ENCODE peak calls at places on chromosomes 7 and 10, in five cellular contexts. Q, F, Z, N and B are unnamed samples. For H3K4me1, the result is how much of the 10 kb centered on the place peaks cover.

GRCh38 chr7:90804370-90804769 is 208.2 kb downstream of the CDK14 start:
- DNase-seq in Q (no peak), F (no peak), N (no peak), Z (no peak), B (no peak)

GRCh38 chr7:20895563-20895962 is 108.9 kb upstream of the SP8 start:
- DNase-seq in N (no peak), Z (no peak), F (no peak), Q (no peak), B (no peak)

GRCh38 chr10:132098539-132099421 is 33.0 kb downstream of the JAKMIP3 start:
- DNase-seq in F (no peak), Q (no peak), Z (no peak), N (no peak), B (no peak)

GRCh38 chr7:148699772-148700629 is 1.3 kb downstream of the CUL1 start:
- DNase-seq in F (no peak), N (no peak), Q (no peak), Z (no peak), B (no peak)

GRCh38 chr7:106166651-106167342 is 54.7 kb upstream of the SYPL1 start:
- DNase-seq in F (no peak), Q (peak), N (no peak), Z (no peak), B (no peak)

GRCh38 chr10:110759523-110759922 is 112.2 kb upstream of the PDCD4 start:
- DNase-seq in N (no peak), Z (no peak), Q (no peak), F (no peak), B (no peak)

GRCh38 chr7:100159099-100159623 is 638 bp upstream of the TRAPPC14 start:
- DNase-seq in N (no peak), Q (no peak), Z (no peak), F (no peak), B (no peak)

GRCh38 chr7:138246391-138246790 is 170.1 kb downstream of the AKR1D1 start:
- DNase-seq in N (no peak), Q (no peak), Z (no peak), F (no peak), B (no peak)

GRCh38 chr7:30923009-30923773 is 11.5 kb downstream of the AQP1 start:
- DNase-seq in F (peak), Z (peak), N (no peak), Q (peak), B (peak)

GRCh38 chr7:726854-727103 is 280 bp downstream of the DNAAF5 start:
- DNase-seq in N (no peak), Q (no peak), Z (no peak), F (no peak), B (no peak)

GRCh38 chr10:102381983-102382382 is 13.5 kb upstream of the NFKB2 start:
- DNase-seq in N (no peak), Q (no peak), Z (no peak), F (no peak), B (no peak)
- TF ChIP-seq CTCF in N (no peak), Q (no peak), Z (no peak), F (no peak), B (no peak)

GRCh38 chr7:116779921-116780320 is 82.5 kb upstream of the CAPZA2 start:
- DNase-seq in Q (no peak), N (no peak), Z (no peak), F (no peak), B (no peak)

GRCh38 chr7:116779222-116779621 is 83.2 kb upstream of the CAPZA2 start:
- DNase-seq in Z (no peak), F (no peak), Q (no peak), N (no peak), B (no peak)

GRCh38 chr7:116780966-116781365 is 81.4 kb upstream of the CAPZA2 start:
- DNase-seq in N (no peak), Q (peak), F (no peak), Z (no peak), B (no peak)

GRCh38 chr7:116781584-116781983 is 80.8 kb upstream of the CAPZA2 start:
- DNase-seq in Z (no peak), Q (no peak), F (no peak), N (no peak), B (no peak)

GRCh38 chr7:116780521-116780920 is 81.9 kb upstream of the CAPZA2 start:
- DNase-seq in F (no peak), Z (no peak), Q (no peak), N (no peak), B (no peak)
- H3K4me1 ChIP-seq in F (under half), Z (under half), Q (under half), N (under half), B (half or more)

DNA sequence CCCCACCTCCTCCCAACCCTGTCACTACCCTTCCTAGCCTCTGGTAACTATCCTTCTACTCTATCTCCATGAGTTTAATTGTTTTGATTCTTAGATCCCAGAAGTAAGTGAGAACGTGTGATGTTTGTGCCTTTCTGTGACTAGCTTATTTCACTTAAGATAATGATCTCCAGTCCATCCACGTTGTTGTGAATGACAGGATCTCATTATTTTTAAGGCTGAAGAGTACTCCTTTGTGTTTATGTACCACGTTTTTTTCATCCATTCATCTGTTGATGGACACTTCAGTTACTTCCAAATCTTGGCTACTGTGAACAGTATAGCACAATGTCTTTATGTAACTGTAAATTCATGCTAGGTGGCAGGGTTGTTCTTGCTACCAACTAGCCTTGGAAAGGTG is 461.6 kb downstream of the PLXDC2 start:
- DNase-seq in N (no peak), F (no peak), Z (no peak), Q (no peak), B (no peak)
- TF ChIP-seq CTCF in N (no peak), F (no peak), Z (no peak), Q (no peak), B (no peak)

GRCh38 chr7:149864751-149865150 is 9.0 kb upstream of the ATP6V0E2 start:
- DNase-seq in F (no peak), Q (no peak), N (no peak), Z (no peak), B (no peak)
- H3K4me1 ChIP-seq in F (under half), Q (under half), N (under half), Z (under half), B (under half)

DNA sequence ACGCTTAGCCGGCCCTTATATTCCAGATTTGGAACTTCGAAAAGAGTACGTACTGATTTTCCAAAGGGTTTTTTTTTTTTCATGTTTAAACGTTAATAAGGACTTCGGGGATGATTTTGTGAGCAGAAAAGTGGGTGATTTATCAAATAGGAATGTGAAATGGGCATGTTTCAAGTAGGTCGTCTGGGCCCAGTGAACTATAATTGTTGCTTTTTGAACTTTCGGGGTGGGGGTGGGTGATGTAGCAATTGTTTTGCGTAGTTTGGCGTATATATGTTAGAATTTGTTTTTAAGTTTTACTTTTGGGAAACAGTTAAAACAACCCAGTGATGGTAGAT is 299 bp upstream of the PBLD start:
- DNase-seq in N (no peak), F (no peak), Z (no peak), Q (no peak), B (no peak)
- TF ChIP-seq CTCF in N (no peak), F (no peak), Z (no peak), Q (no peak), B (no peak)

DNA sequence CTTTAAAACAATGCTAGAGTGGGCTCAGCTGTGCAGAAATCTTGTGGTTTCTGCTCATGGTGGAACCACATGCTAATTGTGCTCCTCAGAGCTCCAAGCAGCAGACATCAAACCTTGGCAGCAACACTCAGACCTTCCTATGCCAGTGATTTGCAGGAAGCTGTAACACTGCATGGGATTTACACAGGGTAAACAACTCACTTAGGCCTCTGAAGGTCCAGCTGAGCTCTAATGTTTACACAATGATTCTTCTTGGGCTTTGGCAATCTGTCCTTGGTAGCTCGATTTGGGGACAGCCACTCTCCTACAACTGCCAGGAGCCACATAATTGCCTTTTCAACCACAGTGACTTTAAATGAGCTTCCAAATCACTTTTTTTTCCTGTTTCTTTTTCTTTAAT is 97.7 kb upstream of the PDLIM1 start:
- DNase-seq in F (no peak), N (no peak), Z (no peak), Q (peak), B (peak)
- H3K4me1 ChIP-seq in F (under half), N (under half), Z (half or more), Q (under half), B (half or more)

GRCh38 chr10:101538481-101538880 is 49.6 kb downstream of the POLL start:
- DNase-seq in Z (no peak), F (no peak), Q (no peak), N (no peak), B (no peak)

GRCh38 chr10:101535949-101536348 is 52.1 kb downstream of the POLL start:
- DNase-seq in Z (no peak), Q (no peak), N (no peak), F (no peak), B (no peak)

GRCh38 chr10:101536800-101537199 is 51.3 kb downstream of the POLL start:
- DNase-seq in F (no peak), N (no peak), Q (no peak), Z (no peak), B (no peak)
- TF ChIP-seq CTCF in F (no peak), N (peak), Q (peak), Z (peak), B (peak)

GRCh38 chr10:119302172-119302571 is 94.8 kb downstream of the GRK5 start:
- DNase-seq in Z (no peak), F (no peak), Q (no peak), N (no peak), B (no peak)
- H3K4me1 ChIP-seq in Z (half or more), F (under half), Q (under half), N (under half), B (under half)

GRCh38 chr10:43265799-43266721 is 805 bp downstream of the RASGEF1A start:
- DNase-seq in N (no peak), Q (peak), Z (no peak), F (no peak), B (no peak)
- TF ChIP-seq CTCF in N (no peak), Q (peak), Z (peak), F (no peak), B (no peak)

GRCh38 chr10:103181244-103181643 is 11.8 kb downstream of the NT5C2 start:
- DNase-seq in Z (no peak), Q (no peak), F (no peak), N (no peak), B (no peak)

GRCh38 chr10:103188853-103189252 is 4.2 kb downstream of the NT5C2 start:
- DNase-seq in Q (no peak), Z (no peak), F (no peak), N (no peak), B (no peak)

GRCh38 chr10:103180491-103180890 is 12.6 kb downstream of the NT5C2 start:
- DNase-seq in Z (no peak), F (no peak), Q (no peak), N (no peak), B (no peak)

GRCh38 chr10:103186128-103186527 is 6.9 kb downstream of the NT5C2 start:
- DNase-seq in Z (no peak), N (no peak), Q (no peak), F (no peak), B (no peak)

DNA sequence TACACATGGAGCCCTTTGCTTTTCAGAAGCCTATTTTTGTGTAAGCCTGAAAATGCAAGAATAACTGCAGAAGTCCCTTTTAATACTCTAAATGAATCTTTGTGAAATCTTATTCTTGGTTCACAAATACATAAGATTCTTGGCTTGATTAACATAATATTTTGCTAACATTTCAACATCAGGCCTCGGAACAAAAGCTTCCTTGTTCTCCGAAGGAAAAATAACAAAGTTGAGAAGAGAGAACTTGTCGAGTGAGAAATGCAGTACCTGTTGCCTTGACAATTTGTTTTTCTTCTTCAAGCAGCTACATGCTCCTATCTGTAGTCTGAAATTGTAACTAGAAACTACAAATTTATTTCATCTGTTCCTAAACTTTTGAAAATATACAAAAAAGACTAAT is 8.5 kb downstream of the NT5C2 start:
- DNase-seq in F (no peak), Z (no peak), N (no peak), Q (no peak), B (no peak)
- H3K4me1 ChIP-seq in F (under half), Z (half or more), N (under half), Q (under half), B (half or more)